ENCODE peak calls at places on chromosomes 11 and 22, in five cellular contexts. U is Calu3; D is WTC11; X is foreskin fibroblast; M is CD4-positive, CD25-positive, alpha-beta regulatory T cell. E is an unnamed sample.

GRCh38 chr22:45931042-45931441 is 45.9 kb downstream of the WNT7B start:
- DNase-seq in U (no peak), M (no peak), D (no peak), X (no peak), E (no peak)

GRCh38 chr11:17979770-17980371 is 33.0 kb downstream of the SERGEF start:
- DNase-seq in M (peak), X (peak), U (peak), D (peak), E (no peak)

GRCh38 chr22:50174382-50175190 is 4.1 kb downstream of the PANX2 start:
- DNase-seq in X (no peak), D (no peak), U (no peak), M (no peak), E (no peak)

GRCh38 chr11:134879341-134879740 is 467.3 kb upstream of the B3GAT1 start:
- DNase-seq in U (no peak), M (no peak), X (no peak), D (no peak), E (no peak)

GRCh38 chr11:106197438-106197837 is 120.0 kb downstream of the AASDHPPT start:
- DNase-seq in X (no peak), D (no peak), U (no peak), M (no peak), E (no peak)

GRCh38 chr11:83956119-83956697 is 670.0 kb upstream of the CCDC90B start:
- DNase-seq in M (no peak), X (no peak), U (no peak), D (no peak), E (no peak)

GRCh38 chr11:13761712-13762111 is 93.2 kb downstream of the FAR1 start:
- DNase-seq in U (no peak), M (no peak), D (no peak), X (peak), E (no peak)

GRCh38 chr11:12528487-12528886 is 145.7 kb upstream of the TEAD1 start:
- DNase-seq in X (no peak), D (no peak), M (no peak), U (no peak), E (no peak)

GRCh38 chr11:66284526-66285078 is 4.3 kb downstream of the YIF1A start:
- DNase-seq in D (no peak), X (no peak), M (no peak), U (no peak), E (no peak)

GRCh38 chr11:45578286-45578685 is 87.1 kb downstream of the CHST1 start:
- DNase-seq in X (no peak), U (no peak), M (no peak), D (no peak), E (no peak)

GRCh38 chr11:114724916-114725524 is 46.7 kb downstream of the NXPE2 start:
- DNase-seq in X (no peak), M (no peak), D (no peak), U (no peak), E (no peak)

GRCh38 chr22:46457502-46458488 is 79.6 kb downstream of the CELSR1 start:
- DNase-seq in D (no peak), U (no peak), X (peak), M (no peak), E (no peak)

GRCh38 chr11:108887436-108888238 is 222.8 kb downstream of the DDX10 start:
- DNase-seq in X (peak), D (no peak), U (no peak), M (peak), E (no peak)